ENCODE peak calls at places on chromosomes 2 and 18, in five cellular contexts. K is SHP77; D is naive thymus-derived CD4-positive, alpha-beta T cell; R is NCI-H748 treated with DMSO at 0.1 percent for 48 hours; U is omental fat pad. V is an unnamed sample.

GRCh38 chr2:116692988-116693387 is 1121.5 kb upstream of the DDX18 start:
- DNase-seq in U (no peak), D (no peak), K (no peak), R (no peak), V (no peak)

GRCh38 chr2:102872388-102872787 is 110.6 kb downstream of the TMEM182 start:
- DNase-seq in R (no peak), U (no peak), K (no peak), D (no peak), V (no peak)

GRCh38 chr2:237178396-237178795 is 92.7 kb downstream of the COPS8 start:
- DNase-seq in D (no peak), R (no peak), U (no peak), K (no peak), V (no peak)

GRCh38 chr2:236117396-236117795 is 50.8 kb downstream of the GBX2 start:
- DNase-seq in K (no peak), R (no peak), D (no peak), U (no peak), V (no peak)

GRCh38 chr2:217951521-217952247 is 51.1 kb downstream of the TNS1 start:
- DNase-seq in U (no peak), K (no peak), D (no peak), R (no peak), V (no peak)

GRCh38 chr2:172783091-172783898 is 47.6 kb downstream of the RAPGEF4 start:
- DNase-seq in R (no peak), U (no peak), K (no peak), D (no peak), V (no peak)

GRCh38 chr2:46666044-46666662 is 186.8 kb downstream of the TMEM247 start:
- DNase-seq in R (no peak), D (no peak), K (no peak), U (no peak), V (no peak)

GRCh38 chr18:30754846-30755245 is 287.7 kb downstream of the DSC3 start:
- DNase-seq in D (no peak), K (no peak), U (no peak), R (no peak), V (no peak)

GRCh38 chr2:164178835-164179470 is 442.3 kb downstream of the GRB14 start:
- DNase-seq in D (no peak), K (no peak), U (no peak), R (no peak), V (no peak)

GRCh38 chr2:96530474-96531357 is 5.8 kb upstream of the ARID5A start:
- DNase-seq in D (no peak), U (no peak), K (no peak), R (no peak), V (no peak)

GRCh38 chr2:109195193-109196045 is 66.4 kb downstream of the SH3RF3 start:
- DNase-seq in D (no peak), K (no peak), R (no peak), U (no peak), V (no peak)

GRCh38 chr2:119136093-119136492 is 22.5 kb downstream of the C1QL2 start:
- DNase-seq in U (no peak), D (no peak), R (peak), K (no peak), V (no peak)

GRCh38 chr2:85678794-85679672 is 11.0 kb upstream of the SFTPB start:
- DNase-seq in D (peak), K (peak), U (peak), R (peak), V (peak)

GRCh38 chr2:237400199-237400598 is 13.8 kb downstream of the COL6A3 start:
- DNase-seq in K (no peak), U (no peak), D (no peak), R (no peak), V (no peak)

GRCh38 chr2:18251486-18251885 is 309.0 kb downstream of the RDH14 start:
- DNase-seq in U (no peak), R (no peak), D (no peak), K (no peak), V (no peak)

GRCh38 chr2:119066272-119066804 is 92.2 kb downstream of the C1QL2 start:
- DNase-seq in U (no peak), K (no peak), D (no peak), R (no peak), V (no peak)

GRCh38 chr2:106161938-106162814 is 31.9 kb downstream of the UXS1 start:
- DNase-seq in K (no peak), R (no peak), D (peak), U (no peak), V (no peak)

GRCh38 chr18:14978962-14979535 is 231.1 kb downstream of the ANKRD30B start:
- DNase-seq in R (peak), U (no peak), K (peak), D (no peak), V (no peak)

GRCh38 chr18:6294119-6294784 is 120.5 kb downstream of the L3MBTL4 start:
- DNase-seq in D (no peak), U (no peak), R (no peak), K (no peak), V (no peak)

GRCh38 chr2:220687231-220687843 is 884.8 kb downstream of the EPHA4 start:
- DNase-seq in U (peak), D (peak), R (peak), K (peak), V (peak)

V was measured in NCI-H460.